ENCODE peak calls at places on chromosomes 13 and 19, in five cellular contexts. D is kidney glomerular epithelial cell; Y is activated T-helper 1 cell treated with Interleukin-2 at 50 U/mL for 16 hours; X is stimulated activated CD4-positive, alpha-beta T cell treated with anti-CD3 and anti-CD28 coated beads, Interleukin-1b, Interleukin-23, amount 100 ng/mL, for 48 hours; C is RWPE1. B is an unnamed sample.

GRCh38 chr19:2574971-2575630 is 99.2 kb downstream of the GADD45B start:
- DNase-seq in Y (no peak), D (no peak), C (no peak), X (no peak), B (no peak)

GRCh38 chr13:59391696-59392095 is 772.0 kb downstream of the DIAPH3 start:
- DNase-seq in Y (peak), D (peak), C (peak), X (peak), B (no peak)

GRCh38 chr13:22114630-22115311 is 443.9 kb downstream of the FGF9 start:
- DNase-seq in C (no peak), X (no peak), D (peak), Y (no peak), B (no peak)

GRCh38 chr19:45307361-45307760 is 15.3 kb downstream of the CKM start:
- DNase-seq in D (no peak), C (no peak), X (no peak), Y (no peak), B (no peak)

GRCh38 chr13:28159057-28159456 is 20.7 kb downstream of the PAN3 start:
- DNase-seq in X (no peak), Y (no peak), C (no peak), D (no peak), B (no peak)

GRCh38 chr13:77535448-77535847 is at the start of gene SCEL:
- DNase-seq in C (peak), Y (no peak), D (peak), X (peak), B (no peak)

GRCh38 chr19:41233748-41234240 is 14.8 kb downstream of the AXL start:
- DNase-seq in C (no peak), Y (no peak), X (no peak), D (no peak), B (no peak)

GRCh38 chr19:4589579-4590410 is 30.3 kb upstream of the SEMA6B start:
- DNase-seq in X (peak), C (no peak), Y (no peak), D (no peak), B (no peak)

GRCh38 chr19:21699197-21699596 is 68.2 kb downstream of the ZNF100 start:
- DNase-seq in Y (no peak), D (no peak), C (no peak), X (no peak), B (no peak)

GRCh38 chr13:114068723-114069322 is 63.6 kb downstream of the RASA3 start:
- DNase-seq in X (no peak), Y (no peak), C (no peak), D (no peak), B (no peak)

GRCh38 chr13:48646791-48647190 is 6.9 kb upstream of the CYSLTR2 start:
- DNase-seq in C (no peak), Y (no peak), X (no peak), D (no peak), B (no peak)

GRCh38 chr13:97749174-97749573 is 204.3 kb upstream of the IPO5 start:
- DNase-seq in C (peak), D (no peak), Y (no peak), X (no peak), B (no peak)

GRCh38 chr19:38201731-38202130 is 22.3 kb downstream of the DPF1 start:
- DNase-seq in D (no peak), C (no peak), Y (no peak), X (no peak), B (no peak)

GRCh38 chr19:246551-246950 is 44.7 kb downstream of the PLPP2 start:
- DNase-seq in X (peak), D (no peak), Y (no peak), C (no peak), B (no peak)

GRCh38 chr13:111422352-111422751 is 101.9 kb downstream of the TEX29 start:
- DNase-seq in C (no peak), D (no peak), Y (no peak), X (no peak), B (no peak)

GRCh38 chr13:66992183-66992582 is 238.0 kb downstream of the PCDH9 start:
- DNase-seq in C (no peak), X (no peak), Y (no peak), D (no peak), B (no peak)

GRCh38 chr19:41031926-41032325 is 40.8 kb downstream of the CYP2B6 start:
- DNase-seq in X (no peak), D (no peak), C (peak), Y (no peak), B (no peak)

GRCh38 chr13:64078025-64078424 is 2662.4 kb upstream of the PCDH20 start:
- DNase-seq in D (no peak), C (no peak), X (no peak), Y (no peak), B (no peak)

GRCh38 chr19:54451997-54452396 is 3.0 kb downstream of the LENG8 start:
- DNase-seq in Y (no peak), X (no peak), C (no peak), D (no peak), B (no peak)

GRCh38 chr13:108895220-108895704 is 265.9 kb downstream of the MYO16 start:
- DNase-seq in D (peak), X (no peak), Y (no peak), C (peak), B (no peak)